ENCODE peak calls at places on chromosome 9, in six cellular contexts. T is PC-3, P is MM.1S, G is neural progenitor cell, B is HCT116, S is SK-N-SH. X is an unnamed sample.

GRCh38 chr9:136944094-136944518 is 432 bp downstream of the FBXW5 start:
- DNase-seq in T (peak), P (no peak), G (no peak), B (no peak), S (peak), X (peak)

GRCh38 chr9:2583308-2584013 is 38.1 kb upstream of the VLDLR start:
- DNase-seq in T (peak), P (no peak), G (no peak), B (no peak), S (no peak), X (no peak)

GRCh38 chr9:122261469-122261881 is 3.2 kb downstream of the RBM18 start:
- DNase-seq in T (peak), P (no peak), G (no peak), B (no peak), S (no peak), X (peak)

GRCh38 chr9:136031741-136032638 is 63.1 kb downstream of the NACC2 start:
- DNase-seq in T (no peak), P (no peak), G (no peak), B (no peak), S (peak), X (peak)

GRCh38 chr9:109319072-109319630 is 1.7 kb downstream of the EPB41L4B start:
- DNase-seq in T (peak), P (no peak), G (peak), B (no peak), S (peak), X (no peak)

GRCh38 chr9:89542461-89543021 is 44.6 kb upstream of the SEMA4D start:
- DNase-seq in T (no peak), P (peak), G (no peak), B (no peak), S (peak), X (no peak)

GRCh38 chr9:20524776-20525175 is 97.5 kb downstream of the MLLT3 start:
- DNase-seq in T (peak), P (no peak), G (peak), B (peak), S (no peak), X (peak)

GRCh38 chr9:28487561-28487960 is 914.3 kb upstream of the C9orf72 start:
- DNase-seq in T (no peak), P (no peak), G (no peak), B (no peak), S (no peak), X (no peak)

GRCh38 chr9:17116400-17116837 is 18.4 kb upstream of the CNTLN start:
- DNase-seq in T (peak), P (peak), G (peak), B (peak), S (peak), X (peak)

GRCh38 chr9:120348951-120349429 is 231.0 kb downstream of the CDK5RAP2 start:
- DNase-seq in T (peak), P (no peak), G (peak), B (peak), S (peak), X (peak)

GRCh38 chr9:70954126-70954525 is 167.3 kb downstream of the TRPM3 start:
- DNase-seq in T (peak), P (no peak), G (peak), B (peak), S (no peak), X (peak)

GRCh38 chr9:81578606-81579005 is 110.7 kb downstream of the TLE1 start:
- DNase-seq in T (no peak), P (no peak), G (no peak), B (no peak), S (no peak), X (peak)

GRCh38 chr9:126857261-126857960 is 3.0 kb upstream of the ZBTB34 start:
- DNase-seq in T (peak), P (no peak), G (no peak), B (no peak), S (no peak), X (no peak)

GRCh38 chr9:116101516-116101915 is 52.1 kb upstream of the PAPPA start:
- DNase-seq in T (peak), P (no peak), G (no peak), B (no peak), S (no peak), X (peak)

GRCh38 chr9:118271331-118271730 is 567.1 kb downstream of the TLR4 start:
- DNase-seq in T (peak), P (no peak), G (no peak), B (no peak), S (no peak), X (no peak)

GRCh38 chr9:120869360-120869687 is 7.7 kb downstream of the PHF19 start:
- DNase-seq in T (no peak), P (no peak), G (no peak), B (no peak), S (no peak), X (no peak)

GRCh38 chr9:71191708-71192107 is 70.3 kb upstream of the TRPM3 start:
- DNase-seq in T (no peak), P (no peak), G (no peak), B (no peak), S (no peak), X (no peak)

GRCh38 chr9:120996409-120996808 is 53.7 kb downstream of the C5 start:
- DNase-seq in T (no peak), P (no peak), G (no peak), B (no peak), S (no peak), X (no peak)

GRCh38 chr9:136667217-136667939 is 4.7 kb downstream of the EGFL7 start:
- DNase-seq in T (no peak), P (no peak), G (no peak), B (no peak), S (no peak), X (no peak)

GRCh38 chr9:120402741-120403542 is 177.0 kb downstream of the CDK5RAP2 start:
- DNase-seq in T (peak), P (no peak), G (no peak), B (peak), S (no peak), X (peak)

GRCh38 chr9:93648836-93649235 is 72.5 kb downstream of the PHF2 start:
- DNase-seq in T (no peak), P (no peak), G (no peak), B (no peak), S (no peak), X (no peak)

GRCh38 chr9:93645149-93645889 is 68.9 kb downstream of the PHF2 start:
- DNase-seq in T (no peak), P (no peak), G (no peak), B (no peak), S (no peak), X (no peak)

GRCh38 chr9:93648181-93648580 is 71.8 kb downstream of the PHF2 start:
- DNase-seq in T (no peak), P (no peak), G (no peak), B (no peak), S (no peak), X (no peak)

GRCh38 chr9:93645921-93646639 is 69.7 kb downstream of the PHF2 start:
- DNase-seq in T (no peak), P (no peak), G (no peak), B (no peak), S (no peak), X (no peak)

DNA sequence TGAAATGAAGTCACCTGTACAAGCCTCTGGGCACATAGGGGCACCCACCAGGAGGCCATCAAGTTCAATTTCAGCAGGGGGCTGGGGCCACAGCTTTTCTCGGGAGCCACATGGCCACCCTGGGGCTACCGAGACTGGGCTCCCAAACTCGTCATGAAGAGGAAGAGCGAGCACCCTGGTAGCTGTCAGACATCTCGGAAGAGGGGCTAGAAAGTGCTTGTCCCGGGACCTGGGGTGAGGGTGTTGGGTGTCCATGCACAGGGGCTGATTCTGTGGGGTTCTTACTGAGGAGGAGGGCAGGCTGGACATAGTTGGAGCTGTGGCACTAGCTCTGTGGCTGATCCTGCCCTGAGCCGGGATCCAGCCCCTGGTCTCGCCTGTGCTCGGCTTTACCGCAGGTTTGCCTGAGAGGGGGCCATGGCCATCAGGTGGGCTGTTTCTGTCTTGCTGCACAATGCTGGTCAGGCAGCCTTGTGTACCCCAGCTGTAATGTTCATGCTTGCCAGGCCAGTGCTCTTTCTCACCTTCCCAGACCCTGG is 70.3 kb downstream of the PHF2 start:
- DNase-seq in T (no peak), P (no peak), G (no peak), B (no peak), S (no peak), X (no peak)
- TF ChIP-seq EZH2phosphoT487 in T (no peak), P (no peak), G (no peak), B (no peak), S (no peak), X (no peak)

GRCh38 chr9:131048332-131048731 is 39.4 kb downstream of the LAMC3 start:
- DNase-seq in T (no peak), P (no peak), G (no peak), B (no peak), S (no peak), X (no peak)

GRCh38 chr9:131046581-131047202 is 37.7 kb downstream of the LAMC3 start:
- DNase-seq in T (peak), P (peak), G (peak), B (peak), S (peak), X (peak)

GRCh38 chr9:131045300-131046092 is 36.5 kb downstream of the LAMC3 start:
- DNase-seq in T (no peak), P (no peak), G (no peak), B (no peak), S (no peak), X (peak)

GRCh38 chr9:131043646-131044045 is 34.7 kb downstream of the LAMC3 start:
- DNase-seq in T (no peak), P (no peak), G (no peak), B (no peak), S (no peak), X (no peak)

DNA sequence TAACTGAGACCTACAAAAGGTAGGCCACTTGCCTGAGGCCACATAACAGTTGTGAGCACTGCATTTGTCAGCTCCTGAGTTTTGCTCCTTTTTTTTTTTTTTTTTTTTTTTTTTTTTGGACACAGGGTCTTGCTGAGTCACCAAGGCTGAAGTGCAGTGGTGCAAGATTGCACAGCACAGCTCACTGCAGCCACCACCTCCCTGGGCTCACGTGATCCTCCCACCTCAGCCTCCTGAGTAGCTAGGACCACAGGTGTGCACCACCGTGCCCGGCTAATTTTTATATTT is 37.1 kb downstream of the LAMC3 start:
- DNase-seq in T (peak), P (no peak), G (no peak), B (no peak), S (no peak), X (peak)
- H3K9ac ChIP-seq in T (no peak), P (no peak), G (no peak), B (no peak), S (no peak), X (no peak)

DNA sequence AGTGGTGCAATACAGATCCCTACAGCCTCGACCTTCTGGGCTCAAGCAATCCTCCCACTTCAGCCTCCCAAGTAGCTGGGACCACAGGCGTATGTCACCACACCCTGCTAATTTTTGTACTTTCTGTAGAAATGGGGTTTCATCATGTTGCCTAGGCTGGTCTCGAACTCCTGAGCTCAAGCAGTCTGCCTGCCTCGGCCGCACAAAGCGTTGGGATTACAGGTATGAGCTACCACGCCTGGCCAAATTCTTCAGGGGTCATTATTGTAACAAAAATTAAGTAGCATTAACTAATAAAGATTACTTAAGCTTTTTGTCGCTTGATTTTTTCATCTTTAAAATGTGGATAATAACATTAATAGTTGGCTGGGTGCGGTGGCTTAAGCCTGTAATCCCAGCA is 195.3 kb upstream of the IER5L start:
- DNase-seq in T (no peak), P (no peak), G (no peak), B (no peak), S (no peak), X (no peak)
- TF ChIP-seq EZH2phosphoT487 in T (no peak), P (no peak), G (no peak), B (no peak), S (no peak), X (no peak)

DNA sequence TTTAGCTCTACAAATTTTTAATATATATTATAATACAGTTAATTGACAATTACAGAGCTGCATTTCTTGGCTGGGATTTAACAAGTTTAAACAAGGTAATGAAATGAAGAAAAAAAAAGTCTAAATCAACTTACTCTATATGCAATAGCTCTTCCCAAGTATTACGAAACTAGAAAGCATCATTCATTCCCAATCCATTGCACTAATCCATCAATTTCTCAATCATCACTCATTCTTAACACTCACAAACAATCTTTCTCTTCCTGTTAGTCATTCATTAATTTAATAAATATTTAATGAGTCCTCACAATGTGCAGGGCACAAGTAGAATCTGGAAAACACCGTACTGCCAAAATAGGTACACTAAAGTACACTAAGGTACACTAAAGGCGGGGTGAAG is 42.9 kb upstream of the APBA1 start:
- DNase-seq in T (no peak), P (no peak), G (no peak), B (no peak), S (no peak), X (no peak)
- H3K9ac ChIP-seq in T (no peak), P (no peak), G (no peak), B (no peak), S (no peak), X (no peak)

DNA sequence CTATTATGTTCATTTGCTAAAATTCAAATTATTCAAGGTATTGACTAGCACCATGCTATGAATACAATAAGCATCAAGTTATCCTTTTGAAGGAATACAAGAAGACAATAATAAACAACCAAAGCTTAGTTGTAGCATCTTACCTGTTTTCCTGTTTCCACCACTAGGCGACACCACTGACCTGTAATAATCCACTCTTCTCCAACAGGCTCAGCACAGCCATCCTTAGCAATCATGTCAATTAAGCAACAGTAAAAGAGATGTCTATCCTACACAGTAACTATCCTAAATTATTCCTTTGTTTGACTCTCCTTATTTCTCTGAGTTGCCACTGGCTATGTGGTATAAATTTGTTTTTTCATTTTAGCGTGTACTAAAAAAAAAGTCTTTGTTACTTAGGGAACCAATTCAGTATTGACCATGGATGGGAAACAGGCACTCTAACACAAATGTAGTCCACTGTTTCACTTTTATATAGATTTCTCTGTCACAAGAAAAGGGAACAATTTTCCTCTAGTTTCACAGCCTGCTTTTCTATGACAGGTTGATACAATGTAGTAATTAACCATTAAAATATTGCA is 46.2 kb downstream of the PCA3 start:
- DNase-seq in T (peak), P (peak), G (peak), B (peak), S (peak), X (peak)
- TF ChIP-seq EZH2phosphoT487 in T (no peak), P (no peak), G (no peak), B (no peak), S (no peak), X (no peak)

GRCh38 chr9:18255158-18255629 is 218.8 kb upstream of the ADAMTSL1 start:
- DNase-seq in T (peak), P (peak), G (peak), B (peak), S (peak), X (peak)
- H3K9ac ChIP-seq in T (peak), P (no peak), G (no peak), B (no peak), S (peak), X (peak)

DNA sequence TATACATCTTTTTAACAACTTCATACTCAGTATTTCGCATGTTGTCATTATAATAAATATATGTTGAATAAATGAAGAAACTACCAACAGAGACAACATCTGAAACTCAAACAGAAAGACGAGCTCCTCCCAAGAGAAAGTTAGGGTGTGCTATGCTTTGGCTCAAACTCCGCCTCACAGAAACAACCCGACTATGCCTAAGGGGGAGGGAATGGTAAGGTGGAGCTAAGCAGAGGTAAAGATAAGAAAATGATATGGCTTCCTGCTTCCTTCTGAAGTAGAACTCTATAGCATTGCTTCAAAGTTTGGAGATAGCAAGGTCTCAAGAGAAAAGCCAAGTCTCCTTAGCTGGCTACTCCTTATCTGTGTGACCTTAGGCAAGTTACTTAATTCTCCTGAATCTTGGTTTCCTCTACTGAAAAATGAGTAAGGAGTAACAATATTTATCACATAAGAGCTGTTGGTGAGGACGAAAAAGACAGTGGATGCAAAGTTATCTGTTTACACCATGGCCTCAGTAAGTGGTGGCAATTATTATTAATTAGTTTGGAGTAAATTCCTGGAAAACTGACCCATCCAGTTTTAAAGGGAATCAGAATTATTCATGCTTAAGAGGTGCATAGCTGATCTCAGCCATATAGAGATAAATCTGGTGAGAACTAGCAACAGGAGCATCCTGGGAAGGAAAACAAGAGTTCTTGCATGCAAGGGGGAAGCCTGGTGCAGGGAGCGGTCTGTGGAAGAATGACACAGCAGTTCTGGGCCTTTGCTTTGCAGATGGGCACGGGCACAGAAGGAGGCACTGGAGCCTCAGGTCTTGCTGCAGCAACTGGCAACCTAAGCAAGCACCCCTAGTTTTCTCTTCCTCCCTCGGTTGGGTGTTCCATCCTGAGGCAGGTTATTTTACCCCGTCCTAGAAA is 73.3 kb downstream of the GLIS3 start:
- DNase-seq in T (no peak), P (no peak), G (no peak), B (no peak), S (no peak), X (no peak)
- TF ChIP-seq EZH2phosphoT487 in T (no peak), P (no peak), G (no peak), B (no peak), S (no peak), X (no peak)

GRCh38 chr9:101307041-101307440 is 77.8 kb downstream of the BAAT start:
- DNase-seq in T (no peak), P (no peak), G (no peak), B (no peak), S (no peak), X (no peak)

GRCh38 chr9:101312661-101313060 is 72.1 kb downstream of the BAAT start:
- DNase-seq in T (no peak), P (no peak), G (no peak), B (no peak), S (no peak), X (no peak)

GRCh38 chr9:101307524-101308213 is 77.1 kb downstream of the BAAT start:
- DNase-seq in T (no peak), P (no peak), G (no peak), B (no peak), S (no peak), X (no peak)

GRCh38 chr9:101311759-101312420 is 72.9 kb downstream of the BAAT start:
- DNase-seq in T (peak), P (peak), G (peak), B (peak), S (peak), X (peak)

DNA sequence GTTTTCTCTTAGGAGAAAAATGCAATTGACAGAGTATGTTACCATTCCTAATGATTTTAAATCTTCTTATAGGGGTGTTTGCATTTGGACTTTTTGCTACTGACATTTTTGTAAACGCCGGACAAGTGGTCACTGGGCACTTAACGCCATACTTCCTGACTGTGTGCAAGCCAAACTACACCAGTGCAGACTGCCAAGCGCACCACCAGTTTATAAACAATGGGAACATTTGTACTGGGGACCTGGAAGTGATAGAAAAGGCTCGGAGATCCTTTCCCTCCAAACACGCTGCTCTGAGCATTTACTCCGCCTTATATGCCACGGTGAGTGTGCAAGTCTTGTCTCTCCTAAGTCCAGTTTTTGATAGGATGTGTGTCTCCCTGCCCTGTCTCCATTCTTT is 75.7 kb downstream of the BAAT start:
- DNase-seq in T (no peak), P (no peak), G (no peak), B (no peak), S (no peak), X (no peak)
- H3K9ac ChIP-seq in T (no peak), P (no peak), G (no peak), B (no peak), S (no peak), X (no peak)